ENCODE peak calls at places on chromosomes 12 and 14, in four cellular contexts. J is neural crest cell, A is coronary artery, V is endothelial cell. N is an unnamed sample.

GRCh38 chr14:52790011-52790755 is 1.2 kb downstream of the GNPNAT1 start:
- DNase-seq in V (no peak), A (no peak), J (no peak), N (no peak)

GRCh38 chr12:49043856-49044258 is 16.7 kb downstream of the KMT2D start:
- DNase-seq in A (no peak), J (peak), V (peak), N (no peak)

GRCh38 chr12:41585784-41586183 is 397.7 kb downstream of the PDZRN4 start:
- DNase-seq in A (no peak), V (no peak), J (no peak), N (no peak)

GRCh38 chr14:87686736-87687135 is 306.2 kb downstream of the GALC start:
- DNase-seq in V (no peak), A (no peak), J (no peak), N (no peak)

GRCh38 chr12:92739099-92739498 is 36.3 kb downstream of the PLEKHG7 start:
- DNase-seq in A (no peak), J (no peak), V (no peak), N (no peak)

GRCh38 chr12:20629414-20630156 is 65.5 kb upstream of the SLCO1C1 start:
- DNase-seq in J (no peak), A (peak), V (peak), N (no peak)

GRCh38 chr12:88298761-88299242 is 156.7 kb downstream of the TMTC3 start:
- DNase-seq in A (no peak), J (no peak), V (no peak), N (peak)

GRCh38 chr14:60630129-60630528 is 19.1 kb downstream of the SIX1 start:
- DNase-seq in J (no peak), V (no peak), A (no peak), N (no peak)

GRCh38 chr12:98002887-98003493 is 512.4 kb upstream of the TMPO start:
- DNase-seq in A (no peak), J (peak), V (peak), N (no peak)

GRCh38 chr12:109719123-109720022 is 5.7 kb downstream of the FAM222A start:
- DNase-seq in J (peak), A (no peak), V (peak), N (no peak)

GRCh38 chr12:11598900-11599299 is 50.6 kb upstream of the ETV6 start:
- DNase-seq in J (no peak), A (no peak), V (no peak), N (no peak)

GRCh38 chr14:31090872-31091764 is 64.9 kb upstream of the STRN3 start:
- DNase-seq in V (no peak), J (no peak), A (peak), N (no peak)

GRCh38 chr12:7609480-7609879 is 56.2 kb downstream of the APOBEC1 start:
- DNase-seq in V (no peak), A (no peak), J (no peak), N (no peak)

GRCh38 chr12:47942327-47943230 is 20.8 kb upstream of the TMEM106C start:
- DNase-seq in A (no peak), V (peak), J (no peak), N (peak)

GRCh38 chr12:105291531-105291930 is 39.0 kb upstream of the C12orf75 start:
- DNase-seq in V (no peak), A (no peak), J (no peak), N (no peak)

GRCh38 chr12:93514853-93515252 is 47.5 kb downstream of the MRPL42 start:
- DNase-seq in V (no peak), A (no peak), J (no peak), N (no peak)

GRCh38 chr12:79275631-79276030 is 411.1 kb downstream of the SYT1 start:
- DNase-seq in V (no peak), J (no peak), A (no peak), N (no peak)

GRCh38 chr14:73173092-73173735 is 36.9 kb downstream of the PSEN1 start:
- DNase-seq in A (no peak), V (no peak), J (no peak), N (no peak)

GRCh38 chr14:76694106-76694505 is 67.2 kb upstream of the VASH1 start:
- DNase-seq in J (no peak), V (no peak), A (no peak), N (no peak)

GRCh38 chr12:64450711-64451486 is 1.0 kb upstream of the TBK1 start:
- DNase-seq in J (no peak), V (peak), A (no peak), N (no peak)

GRCh38 chr12:100348657-100349454 is 8.0 kb upstream of the SLC17A8 start:
- DNase-seq in A (no peak), V (no peak), J (no peak), N (no peak)

GRCh38 chr12:127479256-127479655 is 787.7 kb upstream of the TMEM132C start:
- DNase-seq in J (no peak), A (no peak), V (no peak), N (no peak)

GRCh38 chr12:132375747-132376463 is 46.5 kb upstream of the GALNT9 start:
- DNase-seq in A (no peak), J (no peak), V (no peak), N (no peak)

GRCh38 chr14:44040561-44040960 is 466.5 kb downstream of the FSCB start:
- DNase-seq in J (no peak), A (no peak), V (no peak), N (no peak)

GRCh38 chr14:101123639-101124525 is 220.4 kb upstream of the RTL1 start:
- DNase-seq in J (no peak), V (no peak), A (peak), N (no peak)

GRCh38 chr12:50013361-50014147 is 11.7 kb downstream of the RACGAP1 start:
- DNase-seq in J (no peak), A (no peak), V (no peak), N (no peak)

GRCh38 chr12:77382096-77382742 is 316.9 kb upstream of the E2F7 start:
- DNase-seq in J (no peak), A (no peak), V (no peak), N (no peak)

GRCh38 chr12:6553051-6553868 is 2.6 kb downstream of the IFFO1 start:
- DNase-seq in V (no peak), A (peak), J (no peak), N (no peak)

GRCh38 chr12:112148031-112148513 is 22.7 kb downstream of the TRAFD1 start:
- DNase-seq in V (no peak), A (no peak), J (no peak), N (no peak)

GRCh38 chr12:49273726-49274395 is 9.0 kb downstream of the TUBA1C start:
- DNase-seq in V (no peak), J (no peak), A (no peak), N (no peak)

GRCh38 chr12:96399919-96400630 is at the start of gene CDK17:
- DNase-seq in V (peak), A (peak), J (peak), N (peak)

GRCh38 chr12:96400631-96401060 is 407 bp upstream of the CDK17 start:
- DNase-seq in A (no peak), J (no peak), V (no peak), N (no peak)

GRCh38 chr12:96402061-96402460 is 1.8 kb upstream of the CDK17 start:
- DNase-seq in V (no peak), J (no peak), A (no peak), N (no peak)

GRCh38 chr12:96399081-96399918 is 939 bp downstream of the CDK17 start:
- DNase-seq in V (peak), J (peak), A (peak), N (peak)

DNA sequence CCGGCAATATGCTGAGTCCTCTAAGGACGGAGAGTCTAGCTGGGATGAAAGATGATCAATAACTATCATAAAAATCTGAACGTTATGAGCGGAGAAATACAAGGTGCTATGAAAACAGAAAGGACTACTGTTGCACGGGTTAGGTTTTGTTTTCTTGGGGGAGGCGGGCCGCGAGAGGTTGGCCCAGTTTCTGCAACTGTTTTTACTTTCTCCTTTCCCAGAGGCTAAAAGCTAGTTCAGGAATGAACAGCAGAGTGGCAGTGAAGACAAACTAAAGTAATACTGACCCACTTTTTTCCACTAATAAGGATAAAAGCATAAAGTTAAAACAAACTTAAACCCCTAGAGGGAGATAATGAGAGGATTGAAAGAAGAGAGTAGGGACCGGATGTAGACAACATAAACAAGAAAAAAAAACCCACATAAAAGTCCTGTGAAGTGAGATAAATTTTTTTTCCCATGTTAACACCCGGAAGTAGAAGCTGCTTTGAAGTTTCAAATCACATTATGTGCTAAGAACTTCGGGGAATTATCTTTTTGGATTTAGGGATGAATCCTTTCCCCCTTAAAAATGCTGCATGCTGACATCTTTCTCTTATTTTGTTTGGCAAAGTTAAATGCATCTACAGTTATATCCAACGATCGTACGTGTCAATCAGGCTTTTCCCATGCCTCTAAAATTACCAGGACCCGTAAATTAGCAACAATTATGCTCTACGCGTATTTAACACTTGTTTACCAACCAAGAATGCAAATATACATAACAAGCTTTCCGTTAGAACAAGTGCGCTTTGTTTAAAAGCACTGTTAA is 1.0 kb upstream of the CDK17 start:
- DNase-seq in J (no peak), A (no peak), V (peak), N (peak)
- TF ChIP-seq CTCF in J (peak), A (no peak), V (no peak), N (no peak)

GRCh38 chr12:75294797-75295196 is 35.3 kb downstream of the CAPS2 start:
- DNase-seq in J (no peak), V (no peak), A (no peak), N (no peak)

GRCh38 chr12:75294338-75294737 is 35.8 kb downstream of the CAPS2 start:
- DNase-seq in J (no peak), V (no peak), A (no peak), N (no peak)

GRCh38 chr12:75291014-75291413 is 39.1 kb downstream of the CAPS2 start:
- DNase-seq in J (no peak), V (no peak), A (no peak), N (no peak)

GRCh38 chr12:75289678-75290200 is 40.4 kb downstream of the CAPS2 start:
- DNase-seq in A (no peak), J (no peak), V (no peak), N (no peak)
- TF ChIP-seq CTCF in A (no peak), J (peak), V (no peak), N (no peak)

DNA sequence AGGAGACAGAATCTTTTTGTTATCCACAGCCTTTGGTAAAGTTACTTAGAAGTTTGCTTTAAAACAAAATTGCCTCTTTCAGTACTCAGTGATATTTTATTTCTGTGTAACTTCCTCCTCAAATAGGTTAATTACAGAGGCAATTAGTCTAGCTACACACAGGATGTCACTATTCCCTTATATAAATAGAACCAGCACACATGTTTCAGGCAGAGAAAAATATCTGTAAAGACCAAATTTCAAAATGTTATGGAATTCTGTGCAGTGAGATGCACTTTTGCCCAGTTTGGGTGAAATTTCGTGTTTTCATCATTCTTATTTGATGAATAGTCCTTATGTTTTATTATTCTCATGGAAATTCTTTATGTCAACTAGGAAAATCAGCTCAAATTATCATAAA is 410.6 kb upstream of the SOX5 start:
- DNase-seq in J (no peak), V (no peak), A (no peak), N (no peak)
- TF ChIP-seq CTCF in J (no peak), V (no peak), A (no peak), N (no peak)

DNA sequence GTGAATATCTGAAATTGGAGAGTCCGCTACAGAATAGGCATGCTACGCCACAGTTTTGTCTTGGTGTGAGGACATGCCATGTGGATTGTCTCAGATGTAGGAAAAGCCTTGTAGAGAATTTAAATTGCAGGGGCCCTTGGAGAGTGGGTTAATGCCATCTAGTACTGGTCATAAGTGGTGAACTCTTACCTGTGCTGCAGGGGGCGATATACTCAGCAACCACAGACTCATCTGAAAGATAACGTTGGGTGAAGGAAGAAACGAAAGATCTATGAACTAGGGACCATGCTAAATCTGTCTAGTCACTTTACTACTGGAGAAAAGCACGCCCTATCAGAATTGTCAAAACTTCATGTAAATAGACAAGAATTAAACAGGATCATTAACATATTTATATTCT is 33.7 kb upstream of the A2M start:
- DNase-seq in A (no peak), V (no peak), J (no peak), N (no peak)
- TF ChIP-seq CTCF in A (no peak), V (peak), J (no peak), N (peak)

DNA sequence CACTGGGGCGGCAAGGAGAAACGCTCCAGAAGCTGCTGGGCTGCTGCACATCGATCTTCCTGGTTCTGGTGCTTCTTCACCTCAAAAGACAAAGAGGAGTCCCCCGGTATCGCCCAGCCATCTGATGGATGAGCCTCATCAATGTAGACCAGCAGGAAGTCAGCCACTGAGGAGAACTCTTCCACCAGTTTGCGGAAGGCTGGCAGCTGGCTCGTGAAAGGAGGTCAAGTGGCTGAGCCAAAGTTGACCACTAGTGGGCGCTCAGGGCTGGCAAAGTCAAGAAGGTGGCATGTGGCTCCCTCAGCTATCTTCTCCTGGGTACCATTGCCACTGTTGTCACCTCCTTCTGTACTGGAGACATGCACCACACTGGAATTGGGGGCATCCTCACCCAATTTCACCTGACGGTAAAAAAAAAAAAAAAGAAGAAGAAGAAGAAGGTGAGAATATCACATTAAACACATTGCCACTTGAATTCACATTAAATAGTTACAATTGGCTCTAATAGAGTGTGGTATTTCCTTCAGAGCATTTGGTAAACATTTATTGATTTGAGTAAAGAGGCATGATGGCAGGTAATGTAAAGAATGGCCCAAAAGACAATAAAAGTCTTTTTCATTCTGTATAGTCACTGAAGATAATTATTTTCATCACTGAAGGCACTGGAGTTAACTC is 8.3 kb downstream of the DIO2 start:
- DNase-seq in V (peak), A (no peak), J (peak), N (no peak)
- TF ChIP-seq CTCF in V (peak), A (no peak), J (peak), N (peak)

GRCh38 chr14:66244834-66245233 is 241.3 kb upstream of the CCDC196 start:
- DNase-seq in J (no peak), A (no peak), V (no peak), N (no peak)
- TF ChIP-seq CTCF in J (no peak), A (no peak), V (no peak), N (no peak)